ENCODE peak calls at places on chromosomes 12 and 14, in nine cellular contexts. X, J, C, M, H, O, Q, U and Z are unnamed samples.

GRCh38 chr12:111406474-111407370 is 999 bp downstream of the SH2B3 start:
- DNase-seq in H (no peak), C (no peak), M (peak), J (peak), U (no peak), X (no peak), Q (peak), O (no peak), Z (no peak)

GRCh38 chr14:24053548-24054323 is 1.9 kb downstream of the CARMIL3 start:
- DNase-seq in O (no peak), H (no peak), X (no peak), J (no peak), Q (peak), C (no peak), U (no peak), M (no peak), Z (no peak)

GRCh38 chr12:29763301-29763683 is 20.4 kb downstream of the TMTC1 start:
- DNase-seq in Q (no peak), O (no peak), U (no peak), C (no peak), H (no peak), J (no peak), M (no peak), X (no peak), Z (no peak)

GRCh38 chr14:92519246-92520101 is 5.9 kb downstream of the RIN3 start:
- DNase-seq in C (no peak), M (no peak), J (no peak), U (no peak), O (no peak), Q (no peak), X (no peak), H (no peak), Z (no peak)

GRCh38 chr14:20622816-20623291 is 18.6 kb downstream of the OR6S1 start:
- DNase-seq in M (no peak), C (no peak), H (no peak), Q (peak), J (no peak), X (no peak), O (no peak), U (no peak), Z (no peak)

GRCh38 chr12:64968989-64969819 is 144.8 kb downstream of the TBC1D30 start:
- DNase-seq in C (no peak), O (no peak), J (no peak), H (peak), M (no peak), U (peak), X (no peak), Q (no peak), Z (no peak)

GRCh38 chr14:64974563-64974962 is 2.4 kb upstream of the RAB15 start:
- DNase-seq in M (no peak), Q (peak), H (no peak), X (no peak), J (no peak), O (peak), U (no peak), C (no peak), Z (no peak)

GRCh38 chr12:27975222-27976136 is 2.9 kb upstream of the PTHLH start:
- DNase-seq in J (peak), H (no peak), U (no peak), M (peak), X (peak), Q (peak), O (no peak), C (peak), Z (no peak)

GRCh38 chr14:70213721-70214282 is 25.1 kb upstream of the SLC8A3 start:
- DNase-seq in H (no peak), M (no peak), Q (peak), U (no peak), C (no peak), O (no peak), J (no peak), X (peak), Z (no peak)

GRCh38 chr14:61350871-61351270 is 29.5 kb downstream of the PRKCH start:
- DNase-seq in J (no peak), U (no peak), Q (no peak), H (no peak), O (no peak), X (no peak), M (no peak), C (no peak), Z (no peak)

GRCh38 chr12:1797011-1797901 is 23.1 kb upstream of the LRTM2 start:
- DNase-seq in O (peak), Q (peak), C (no peak), H (no peak), J (peak), U (no peak), M (peak), X (no peak), Z (peak)

GRCh38 chr14:93997082-93997481 is at the start of gene CCDC197:
- DNase-seq in U (no peak), O (no peak), C (no peak), M (no peak), H (no peak), Q (no peak), J (no peak), X (peak), Z (no peak)

GRCh38 chr14:61699092-61699491 is 3.8 kb downstream of the HIF1A start:
- DNase-seq in H (no peak), Q (no peak), M (no peak), J (no peak), C (no peak), U (no peak), O (no peak), X (no peak), Z (no peak)

DNA sequence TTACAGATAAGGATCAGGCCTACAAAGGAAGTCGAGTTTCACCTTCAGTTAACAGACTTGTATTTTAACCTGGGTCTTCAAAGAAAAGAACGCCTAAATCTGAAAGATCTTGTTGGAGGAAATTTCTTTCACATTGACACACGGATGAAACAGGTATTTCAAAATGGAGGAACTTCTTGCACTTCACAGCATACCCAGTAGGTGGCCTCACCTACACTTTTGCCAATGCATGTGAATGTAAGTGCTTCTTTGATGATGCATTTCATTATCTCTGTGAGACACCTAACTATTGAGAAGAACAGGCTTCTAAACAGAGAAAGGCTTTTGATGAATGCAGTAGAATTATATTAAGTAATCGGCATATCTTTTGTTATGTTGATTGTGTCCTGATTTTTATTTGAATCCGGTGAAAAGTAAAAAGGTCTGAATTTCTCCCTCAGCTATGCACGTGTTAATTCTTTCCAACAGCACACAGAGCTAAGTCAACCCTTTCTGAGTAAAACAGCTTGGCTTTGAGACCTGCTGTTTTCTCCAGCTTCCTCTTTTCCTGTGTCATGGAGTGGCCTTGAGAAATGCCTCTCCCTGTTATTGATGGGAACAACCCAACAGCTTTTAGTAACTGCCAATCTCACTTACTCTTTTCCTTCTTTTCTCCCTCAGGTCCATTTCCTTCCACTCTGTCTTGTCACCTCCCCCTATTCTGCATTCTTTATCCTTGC is 399.0 kb downstream of the NAV3 start:
- DNase-seq in O (no peak), H (peak), X (peak), U (no peak), M (no peak), Q (peak), C (peak), J (peak), Z (no peak)
- TF ChIP-seq CTCF in O (no peak), H (peak), X (peak), U (peak), M (peak), Q (peak), C (peak), J (peak), Z (peak)

GRCh38 chr14:38693423-38693822 is 409.6 kb downstream of the SEC23A start:
- DNase-seq in Q (no peak), X (no peak), C (no peak), J (no peak), H (no peak), M (no peak), U (no peak), O (no peak), Z (no peak)
- TF ChIP-seq CTCF in Q (peak), X (no peak), C (peak), J (no peak), H (no peak), M (no peak), U (no peak), O (no peak), Z (no peak)

GRCh38 chr12:130838951-130839769 is at the start of gene STX2:
- DNase-seq in J (peak), O (peak), U (no peak), Q (peak), X (peak), H (peak), C (peak), M (peak), Z (peak)
- TF ChIP-seq CTCF in J (no peak), O (no peak), U (peak), Q (peak), X (peak), H (peak), C (peak), M (peak), Z (peak)

GRCh38 chr14:39459795-39460478 is 27.7 kb upstream of the FBXO33 start:
- DNase-seq in U (no peak), H (no peak), Q (no peak), C (no peak), J (no peak), M (no peak), X (no peak), O (no peak), Z (no peak)
- TF ChIP-seq CTCF in U (no peak), H (no peak), Q (no peak), C (no peak), J (no peak), M (no peak), X (no peak), O (no peak), Z (no peak)

GRCh38 chr14:90023176-90023896 is 38.5 kb upstream of the KCNK13 start:
- DNase-seq in X (peak), H (no peak), C (no peak), M (no peak), Q (no peak), U (no peak), J (no peak), O (no peak), Z (no peak)

GRCh38 chr14:90019824-90020523 is 41.8 kb upstream of the KCNK13 start:
- DNase-seq in U (no peak), Q (no peak), O (no peak), M (no peak), H (no peak), X (no peak), C (no peak), J (no peak), Z (no peak)

DNA sequence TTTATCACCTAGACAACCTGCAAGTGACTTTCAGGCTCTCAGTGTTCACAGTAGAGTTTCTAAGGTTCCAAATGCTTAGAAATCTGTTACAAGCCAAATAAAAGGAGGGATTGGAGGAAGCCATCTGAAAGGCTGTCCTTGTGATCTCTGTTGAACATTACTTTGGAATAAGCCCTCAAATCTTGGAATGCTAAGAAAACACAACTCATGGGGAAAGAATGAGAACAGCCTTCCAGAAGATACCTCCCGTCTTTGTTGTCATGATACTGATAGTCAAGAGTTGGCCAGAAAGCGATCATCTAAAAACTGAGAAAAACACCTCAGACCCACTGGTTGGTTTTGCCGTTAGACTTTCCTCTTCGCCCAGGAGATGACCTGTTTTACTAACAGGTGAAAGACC is 44.4 kb upstream of the KCNK13 start:
- DNase-seq in M (no peak), Q (no peak), X (peak), H (no peak), O (no peak), J (no peak), C (no peak), U (no peak), Z (no peak)
- TF ChIP-seq CTCF in M (no peak), Q (no peak), X (no peak), H (no peak), O (no peak), J (no peak), C (no peak), U (no peak), Z (no peak)

GRCh38 chr12:52050771-52051541 is at the start of gene NR4A1:
- DNase-seq in Q (peak), H (peak), J (peak), C (peak), X (peak), O (peak), U (no peak), M (peak), Z (peak)
- TF ChIP-seq CTCF in Q (peak), H (peak), J (peak), C (no peak), X (no peak), O (no peak), U (peak), M (peak), Z (no peak)

GRCh38 chr12:7161811-7162210 is 27.7 kb upstream of the PEX5 start:
- DNase-seq in Q (peak), X (no peak), H (no peak), M (no peak), J (no peak), U (no peak), C (no peak), O (no peak), Z (no peak)

GRCh38 chr12:7161327-7161726 is 28.2 kb upstream of the PEX5 start:
- DNase-seq in H (no peak), J (peak), O (no peak), C (no peak), U (no peak), X (no peak), M (no peak), Q (no peak), Z (no peak)

GRCh38 chr12:7160183-7160582 is 29.3 kb upstream of the PEX5 start:
- DNase-seq in H (no peak), O (no peak), U (no peak), X (no peak), C (no peak), J (no peak), Q (peak), M (no peak), Z (no peak)

GRCh38 chr12:7158866-7159600 is 28.9 kb downstream of the CLSTN3 start:
- DNase-seq in Q (peak), O (no peak), J (no peak), X (no peak), M (no peak), H (no peak), U (no peak), C (no peak), Z (no peak)

GRCh38 chr12:7162691-7163114 is 26.8 kb upstream of the PEX5 start:
- DNase-seq in Q (peak), J (no peak), U (no peak), M (no peak), X (peak), O (no peak), H (peak), C (no peak), Z (no peak)
- TF ChIP-seq CTCF in Q (peak), J (peak), U (peak), M (peak), X (peak), O (no peak), H (peak), C (peak), Z (peak)

DNA sequence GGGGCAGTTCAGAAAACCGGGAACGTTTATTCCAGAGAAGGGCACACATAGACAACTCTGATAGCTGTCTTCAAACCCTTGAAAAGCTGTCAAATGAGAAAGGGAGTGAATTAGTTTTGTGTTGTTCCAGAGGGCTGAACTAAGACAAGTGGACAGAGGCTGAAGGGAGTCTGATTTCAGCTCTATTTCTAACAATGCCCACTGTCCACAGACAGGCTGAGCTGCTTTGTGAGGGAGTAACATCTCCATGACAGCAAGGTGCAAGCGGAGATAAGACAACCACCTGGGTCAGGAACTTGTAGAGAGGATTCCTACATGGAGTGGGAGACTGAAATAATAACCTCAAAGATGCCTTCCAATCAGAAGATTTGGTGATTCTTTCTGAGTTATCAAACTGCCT is 25.6 kb upstream of the PARP11 start:
- DNase-seq in H (no peak), C (no peak), X (no peak), U (no peak), J (no peak), Q (no peak), O (no peak), M (no peak), Z (no peak)
- TF ChIP-seq CTCF in H (no peak), C (no peak), X (no peak), U (no peak), J (no peak), Q (no peak), O (no peak), M (no peak), Z (no peak)

GRCh38 chr12:46024099-46024498 is 33.7 kb upstream of the SCAF11 start:
- DNase-seq in C (no peak), U (no peak), X (no peak), M (no peak), O (no peak), Q (peak), H (no peak), J (no peak), Z (no peak)
- TF ChIP-seq CTCF in C (no peak), U (no peak), X (no peak), M (no peak), O (no peak), Q (peak), H (no peak), J (no peak), Z (no peak)